ENCODE peak calls at places on chromosomes 12 and 14, in six cellular contexts. One of them, this sample, is unnamed.

GRCh38 chr12:4353785-4354208 is 25.7 kb downstream of the FGF23 start:
- DNase-seq in CD8-positive, alpha-beta T cell: peak; percentile 78
- DNase-seq in epithelial cell of esophagus: peak; percentile 20
- DNase-seq in psoas muscle: no peak
- DNase-seq in fibroblast of pulmonary artery: peak; percentile 18
- DNase-seq in tibial artery: no peak
- DNase-seq in this sample: no peak

GRCh38 chr12:42483534-42483857 is 106.0 kb downstream of the PRICKLE1 start:
- DNase-seq in epithelial cell of esophagus: no peak
- DNase-seq in psoas muscle: no peak
- DNase-seq in tibial artery: no peak
- DNase-seq in fibroblast of pulmonary artery: no peak
- DNase-seq in CD8-positive, alpha-beta T cell: peak; percentile 22
- DNase-seq in this sample: no peak

GRCh38 chr12:115815924-115816323 is 461.6 kb downstream of the MED13L start:
- DNase-seq in fibroblast of pulmonary artery: no peak
- DNase-seq in CD8-positive, alpha-beta T cell: no peak
- DNase-seq in psoas muscle: no peak
- DNase-seq in tibial artery: no peak
- DNase-seq in epithelial cell of esophagus: no peak
- DNase-seq in this sample: no peak

GRCh38 chr14:90828642-90829487 is 12.6 kb upstream of the TTC7B start:
- DNase-seq in fibroblast of pulmonary artery: no peak
- DNase-seq in psoas muscle: peak; percentile 51
- DNase-seq in tibial artery: no peak
- DNase-seq in epithelial cell of esophagus: no peak
- DNase-seq in CD8-positive, alpha-beta T cell: no peak
- DNase-seq in this sample: peak; percentile 56

GRCh38 chr14:79134346-79134745 is 964.2 kb downstream of the NRXN3 start:
- DNase-seq in psoas muscle: no peak
- DNase-seq in CD8-positive, alpha-beta T cell: no peak
- DNase-seq in fibroblast of pulmonary artery: no peak
- DNase-seq in epithelial cell of esophagus: no peak
- DNase-seq in tibial artery: no peak
- DNase-seq in this sample: no peak

GRCh38 chr12:91618281-91618680 is 435.7 kb upstream of the DCN start:
- DNase-seq in psoas muscle: no peak
- DNase-seq in epithelial cell of esophagus: peak; percentile 49
- DNase-seq in fibroblast of pulmonary artery: no peak
- DNase-seq in CD8-positive, alpha-beta T cell: no peak
- DNase-seq in tibial artery: no peak
- DNase-seq in this sample: no peak

GRCh38 chr12:76226956-76227355 is 121.3 kb downstream of the BBS10 start:
- DNase-seq in fibroblast of pulmonary artery: no peak
- DNase-seq in tibial artery: no peak
- DNase-seq in epithelial cell of esophagus: peak; percentile 66
- DNase-seq in psoas muscle: no peak
- DNase-seq in CD8-positive, alpha-beta T cell: no peak
- DNase-seq in this sample: no peak

GRCh38 chr12:15532364-15532977 is 210.2 kb downstream of the PTPRO start:
- DNase-seq in tibial artery: no peak
- DNase-seq in fibroblast of pulmonary artery: peak; percentile 83
- DNase-seq in epithelial cell of esophagus: peak; percentile 78
- DNase-seq in CD8-positive, alpha-beta T cell: peak; percentile 36
- DNase-seq in psoas muscle: no peak
- DNase-seq in this sample: peak; percentile 87

GRCh38 chr12:55972045-55972843 is 1.6 kb upstream of the RAB5B start:
- DNase-seq in epithelial cell of esophagus: peak; percentile 90
- DNase-seq in tibial artery: no peak
- DNase-seq in fibroblast of pulmonary artery: peak; percentile 79
- DNase-seq in CD8-positive, alpha-beta T cell: no peak
- DNase-seq in psoas muscle: no peak
- DNase-seq in this sample: peak; percentile 81

GRCh38 chr14:32576088-32576795 is 247.1 kb downstream of the AKAP6 start:
- DNase-seq in fibroblast of pulmonary artery: peak; percentile 78
- DNase-seq in tibial artery: no peak
- DNase-seq in epithelial cell of esophagus: peak; percentile 65
- DNase-seq in CD8-positive, alpha-beta T cell: no peak
- DNase-seq in psoas muscle: no peak
- DNase-seq in this sample: peak; percentile 72

GRCh38 chr14:75986439-75986765 is 839 bp downstream of the IFT43 start:
- DNase-seq in tibial artery: no peak
- DNase-seq in epithelial cell of esophagus: no peak
- DNase-seq in CD8-positive, alpha-beta T cell: no peak
- DNase-seq in psoas muscle: no peak
- DNase-seq in fibroblast of pulmonary artery: no peak
- DNase-seq in this sample: no peak

GRCh38 chr14:96189288-96189711 is 15.3 kb upstream of the BDKRB2 start:
- DNase-seq in epithelial cell of esophagus: no peak
- DNase-seq in psoas muscle: no peak
- DNase-seq in CD8-positive, alpha-beta T cell: no peak
- DNase-seq in fibroblast of pulmonary artery: peak; percentile 41
- DNase-seq in tibial artery: no peak
- DNase-seq in this sample: peak; percentile 59

GRCh38 chr12:98983647-98984046 is 338.6 kb downstream of the APAF1 start:
- DNase-seq in tibial artery: no peak
- DNase-seq in CD8-positive, alpha-beta T cell: no peak
- DNase-seq in fibroblast of pulmonary artery: no peak
- DNase-seq in epithelial cell of esophagus: no peak
- DNase-seq in psoas muscle: no peak
- DNase-seq in this sample: peak; percentile 3

GRCh38 chr12:20272801-20273200 is 95.5 kb upstream of the PDE3A start:
- DNase-seq in tibial artery: no peak
- DNase-seq in psoas muscle: no peak
- DNase-seq in epithelial cell of esophagus: no peak
- DNase-seq in fibroblast of pulmonary artery: peak; percentile 53
- DNase-seq in CD8-positive, alpha-beta T cell: no peak
- DNase-seq in this sample: no peak

GRCh38 chr12:20274008-20274407 is 94.3 kb upstream of the PDE3A start:
- DNase-seq in psoas muscle: peak; percentile 46
- DNase-seq in epithelial cell of esophagus: no peak
- DNase-seq in CD8-positive, alpha-beta T cell: no peak
- DNase-seq in fibroblast of pulmonary artery: no peak
- DNase-seq in tibial artery: no peak
- DNase-seq in this sample: no peak

GRCh38 chr12:20269352-20270067 is 98.8 kb upstream of the PDE3A start:
- DNase-seq in fibroblast of pulmonary artery: no peak
- DNase-seq in CD8-positive, alpha-beta T cell: no peak
- DNase-seq in tibial artery: no peak
- DNase-seq in psoas muscle: no peak
- DNase-seq in epithelial cell of esophagus: no peak
- DNase-seq in this sample: peak; percentile 34

GRCh38 chr12:20270557-20270956 is 97.8 kb upstream of the PDE3A start:
- DNase-seq in fibroblast of pulmonary artery: no peak
- DNase-seq in tibial artery: no peak
- DNase-seq in psoas muscle: no peak
- DNase-seq in CD8-positive, alpha-beta T cell: no peak
- DNase-seq in epithelial cell of esophagus: no peak
- DNase-seq in this sample: no peak

GRCh38 chr12:20272171-20272570 is 96.2 kb upstream of the PDE3A start:
- DNase-seq in fibroblast of pulmonary artery: no peak
- DNase-seq in epithelial cell of esophagus: no peak
- DNase-seq in tibial artery: no peak
- DNase-seq in CD8-positive, alpha-beta T cell: no peak
- DNase-seq in psoas muscle: no peak
- DNase-seq in this sample: no peak
- TF ChIP-seq CTCF in fibroblast of pulmonary artery: no peak
- TF ChIP-seq CTCF in epithelial cell of esophagus: no peak
- TF ChIP-seq CTCF in tibial artery: no peak
- TF ChIP-seq CTCF in CD8-positive, alpha-beta T cell: no peak
- TF ChIP-seq CTCF in psoas muscle: no peak
- TF ChIP-seq CTCF in this sample: no peak

DNA sequence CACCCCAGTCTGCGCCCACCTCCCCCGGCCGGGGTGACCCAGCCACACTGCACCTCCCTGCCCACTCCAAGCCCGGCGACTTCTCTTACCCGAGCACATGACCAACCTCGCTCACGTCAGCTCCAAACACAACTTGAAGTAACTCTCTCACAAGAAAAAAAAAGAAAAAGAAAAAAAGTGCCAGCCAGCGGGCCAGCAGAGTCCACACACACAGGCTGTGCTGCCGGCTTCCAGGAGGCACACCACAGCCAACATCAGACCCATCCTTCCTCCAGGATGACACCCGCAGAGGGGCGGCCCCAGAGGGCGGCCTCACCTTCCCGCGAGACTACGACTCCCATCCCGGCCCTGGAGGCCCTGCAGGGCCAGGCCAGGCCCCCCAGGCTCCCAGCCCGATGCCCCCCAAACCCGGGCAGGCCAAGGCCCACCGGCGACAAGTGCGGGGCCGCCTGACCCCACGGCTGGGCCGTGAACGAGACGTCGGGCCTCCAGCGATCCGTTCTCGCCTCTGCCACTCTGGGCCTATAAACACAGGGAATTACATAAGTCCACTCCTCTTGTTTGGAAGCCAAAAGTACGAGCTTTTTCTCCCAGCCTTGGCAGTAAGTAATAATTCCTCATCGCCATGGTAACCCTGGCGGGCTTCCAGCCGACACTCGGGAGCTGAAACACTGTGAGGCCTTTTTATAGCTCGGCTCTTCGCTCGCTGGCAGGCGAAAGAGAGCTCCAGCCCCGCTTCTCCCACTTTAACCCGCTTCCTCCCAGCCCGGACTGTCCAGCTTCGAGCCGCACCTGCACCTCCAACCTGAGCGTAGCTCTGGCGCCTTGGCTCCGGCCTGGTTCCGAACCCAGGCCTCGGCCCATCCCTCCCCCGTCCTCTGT is 49.1 kb downstream of the NCOR2 start:
- DNase-seq in epithelial cell of esophagus: peak; percentile 98
- DNase-seq in tibial artery: peak; percentile 99
- DNase-seq in fibroblast of pulmonary artery: peak; percentile 100
- DNase-seq in psoas muscle: peak; percentile 99
- DNase-seq in CD8-positive, alpha-beta T cell: no peak
- DNase-seq in this sample: peak; percentile 100
- H3K4me3 ChIP-seq in epithelial cell of esophagus: peak overlapping the region; percentile 68
- H3K4me3 ChIP-seq in tibial artery: peak overlapping the region; percentile 64
- H3K4me3 ChIP-seq in fibroblast of pulmonary artery: peak overlapping the region; percentile 56
- H3K4me3 ChIP-seq in psoas muscle: peak overlapping the region; percentile 79
- H3K4me3 ChIP-seq in CD8-positive, alpha-beta T cell: no peak overlapping the region
- H3K4me3 ChIP-seq in this sample: peak overlapping the region; percentile 63

DNA sequence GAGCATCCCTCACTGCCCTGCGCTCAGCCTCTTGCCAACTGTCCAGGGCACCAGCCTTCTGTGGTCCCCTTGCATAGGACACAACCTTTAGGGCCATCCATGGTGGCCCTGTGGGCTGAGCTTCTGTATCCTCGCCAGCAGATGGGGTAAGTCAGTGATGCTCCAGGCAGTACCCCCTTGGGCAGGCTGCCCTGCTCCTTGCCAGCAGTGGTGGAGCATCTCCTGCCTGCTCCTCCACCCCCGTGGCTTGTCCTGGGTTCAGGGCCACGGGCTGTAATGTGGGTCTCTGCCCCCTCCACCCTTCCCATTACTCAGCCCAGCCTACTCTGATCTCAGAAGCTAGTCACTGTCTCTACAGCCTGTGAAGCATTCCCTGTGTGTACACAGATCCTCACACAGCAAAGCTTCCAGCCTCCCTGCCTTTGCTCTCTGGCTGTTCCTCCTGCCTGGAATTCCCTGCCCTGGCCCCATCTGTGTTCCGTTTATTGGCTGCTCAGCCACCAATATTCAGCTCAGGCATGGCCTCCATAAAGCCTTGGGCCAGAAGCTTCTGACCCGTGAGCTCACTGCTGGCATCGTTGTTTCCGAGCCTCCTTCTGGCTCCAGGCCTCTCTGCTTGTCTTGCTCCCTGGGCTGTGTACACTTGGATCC is 177.2 kb upstream of the PRMT8 start:
- DNase-seq in psoas muscle: no peak
- DNase-seq in tibial artery: no peak
- DNase-seq in CD8-positive, alpha-beta T cell: peak; percentile 27
- DNase-seq in fibroblast of pulmonary artery: peak; percentile 14
- DNase-seq in epithelial cell of esophagus: no peak
- DNase-seq in this sample: no peak
- TF ChIP-seq CTCF in psoas muscle: peak; percentile 17
- TF ChIP-seq CTCF in tibial artery: no peak
- TF ChIP-seq CTCF in CD8-positive, alpha-beta T cell: no peak
- TF ChIP-seq CTCF in fibroblast of pulmonary artery: peak; percentile 39
- TF ChIP-seq CTCF in epithelial cell of esophagus: peak; percentile 18
- TF ChIP-seq CTCF in this sample: peak; percentile 44

GRCh38 chr14:94113073-94113472 is 2.5 kb downstream of the IFI27 start:
- DNase-seq in fibroblast of pulmonary artery: no peak
- DNase-seq in epithelial cell of esophagus: no peak
- DNase-seq in psoas muscle: no peak
- DNase-seq in CD8-positive, alpha-beta T cell: no peak
- DNase-seq in tibial artery: no peak
- DNase-seq in this sample: no peak
- H3K4me3 ChIP-seq in fibroblast of pulmonary artery: no peak overlapping the region
- H3K4me3 ChIP-seq in epithelial cell of esophagus: no peak overlapping the region
- H3K4me3 ChIP-seq in psoas muscle: peak overlapping the region; percentile 54
- H3K4me3 ChIP-seq in CD8-positive, alpha-beta T cell: no peak overlapping the region
- H3K4me3 ChIP-seq in tibial artery: no peak overlapping the region
- H3K4me3 ChIP-seq in this sample: no peak overlapping the region

DNA sequence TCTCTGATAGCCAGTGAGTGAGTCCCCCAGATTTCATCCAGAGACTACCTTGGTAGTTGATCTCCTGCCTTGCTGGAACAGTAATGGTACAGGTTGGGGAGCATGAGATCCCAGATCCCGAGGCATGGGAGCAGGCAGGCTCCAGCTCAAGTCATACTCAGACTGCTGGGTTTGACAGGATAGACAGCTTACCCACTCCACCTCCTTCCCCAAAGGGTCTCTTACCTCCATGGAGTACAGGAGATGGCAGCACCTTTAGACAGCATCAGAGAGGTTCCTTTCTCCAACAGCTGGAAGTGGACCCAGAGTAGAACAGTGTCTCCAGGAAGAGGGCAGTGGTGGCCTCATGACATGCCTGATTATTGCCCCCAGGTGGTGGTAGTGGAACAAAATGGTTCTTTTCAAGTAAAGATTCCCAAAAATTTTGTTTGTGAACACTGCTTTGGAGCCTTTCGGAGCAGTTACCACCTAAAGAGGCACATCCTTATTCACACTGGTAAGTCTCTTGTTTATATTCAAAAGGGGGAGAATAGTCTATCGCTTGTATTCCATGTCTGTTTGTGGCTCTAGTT is 4.9 kb upstream of the CSAD start:
- DNase-seq in fibroblast of pulmonary artery: no peak
- DNase-seq in psoas muscle: no peak
- DNase-seq in CD8-positive, alpha-beta T cell: no peak
- DNase-seq in epithelial cell of esophagus: no peak
- DNase-seq in tibial artery: no peak
- DNase-seq in this sample: no peak
- TF ChIP-seq CTCF in fibroblast of pulmonary artery: no peak
- TF ChIP-seq CTCF in psoas muscle: no peak
- TF ChIP-seq CTCF in CD8-positive, alpha-beta T cell: no peak
- TF ChIP-seq CTCF in epithelial cell of esophagus: no peak
- TF ChIP-seq CTCF in tibial artery: no peak
- TF ChIP-seq CTCF in this sample: no peak

This sample was measured in fibroblast of villous mesenchyme.